ENCODE peak calls at places on chromosome 3, in seven cellular contexts. J is hypothalamus, D is pulmonary artery endothelial cell, X is left lung, Y is putamen, E is NCI-H2081, Z is M059J. T is an unnamed sample.

GRCh38 chr3:38131621-38132369 is 5.1 kb downstream of the ACAA1 start:
- DNase-seq in J (no peak), D (no peak), X (peak), Y (no peak), E (no peak), Z (no peak), T (no peak)

GRCh38 chr3:36815375-36815774 is 51.0 kb upstream of the DCLK3 start:
- DNase-seq in J (no peak), D (no peak), X (no peak), Y (no peak), E (no peak), Z (no peak), T (no peak)

GRCh38 chr3:193590088-193590856 is 2.7 kb upstream of the OPA1 start:
- DNase-seq in J (no peak), D (no peak), X (no peak), Y (no peak), E (no peak), Z (peak), T (no peak)

GRCh38 chr3:197558000-197558399 is 2.2 kb upstream of the BDH1 start:
- DNase-seq in J (no peak), D (no peak), X (no peak), Y (no peak), E (no peak), Z (no peak), T (no peak)

GRCh38 chr3:179995406-179995805 is 41.3 kb downstream of the PEX5L start:
- DNase-seq in J (no peak), D (no peak), X (no peak), Y (no peak), E (no peak), Z (no peak), T (no peak)

GRCh38 chr3:150006774-150007173 is 36.1 kb upstream of the PFN2 start:
- DNase-seq in J (no peak), D (no peak), X (no peak), Y (no peak), E (no peak), Z (peak), T (no peak)

GRCh38 chr3:105118905-105119304 is 247.8 kb upstream of the ALCAM start:
- DNase-seq in J (no peak), D (no peak), X (no peak), Y (no peak), E (no peak), Z (peak), T (no peak)

GRCh38 chr3:194985031-194985578 is 285.9 kb downstream of the XXYLT1 start:
- DNase-seq in J (peak), D (no peak), X (peak), Y (peak), E (no peak), Z (peak), T (peak)

GRCh38 chr3:71510485-71510884 is 73.0 kb downstream of the FOXP1 start:
- DNase-seq in J (no peak), D (no peak), X (no peak), Y (no peak), E (no peak), Z (peak), T (no peak)

GRCh38 chr3:150090006-150090405 is 119.3 kb upstream of the PFN2 start:
- DNase-seq in J (no peak), D (no peak), X (no peak), Y (no peak), E (no peak), Z (peak), T (no peak)

GRCh38 chr3:131053021-131053420 is 26.3 kb downstream of the NEK11 start:
- DNase-seq in J (no peak), D (no peak), X (no peak), Y (no peak), E (no peak), Z (peak), T (no peak)

GRCh38 chr3:168467085-168467714 is 371.5 kb upstream of the GOLIM4 start:
- DNase-seq in J (no peak), D (no peak), X (no peak), Y (peak), E (peak), Z (peak), T (peak)

GRCh38 chr3:42229266-42229941 is 36.6 kb downstream of the CCK start:
- DNase-seq in J (no peak), D (no peak), X (no peak), Y (no peak), E (no peak), Z (no peak), T (no peak)

GRCh38 chr3:128714887-128715496 is 11.0 kb upstream of the RAB7A start:
- DNase-seq in J (no peak), D (no peak), X (peak), Y (no peak), E (no peak), Z (no peak), T (no peak)

GRCh38 chr3:100717637-100718487 is 8.6 kb downstream of the TFG start:
- DNase-seq in J (no peak), D (no peak), X (no peak), Y (no peak), E (no peak), Z (no peak), T (no peak)

GRCh38 chr3:18501679-18502343 is 76.7 kb upstream of the SATB1 start:
- DNase-seq in J (no peak), D (no peak), X (no peak), Y (no peak), E (no peak), Z (peak), T (no peak)

GRCh38 chr3:197989651-197990050 is 29.6 kb downstream of the LMLN start:
- DNase-seq in J (no peak), D (no peak), X (no peak), Y (no peak), E (no peak), Z (no peak), T (no peak)

GRCh38 chr3:83968386-83968785 is 990.4 kb upstream of the CADM2 start:
- DNase-seq in J (no peak), D (no peak), X (no peak), Y (no peak), E (no peak), Z (no peak), T (no peak)

GRCh38 chr3:46908294-46908985 is 30.9 kb downstream of the PTH1R start:
- DNase-seq in J (no peak), D (no peak), X (peak), Y (no peak), E (no peak), Z (no peak), T (no peak)

GRCh38 chr3:15495461-15496340 is 25.8 kb downstream of the COLQ start:
- DNase-seq in J (no peak), D (no peak), X (no peak), Y (no peak), E (no peak), Z (no peak), T (no peak)

GRCh38 chr3:184742676-184743135 is 30.8 kb upstream of the MAGEF1 start:
- DNase-seq in J (no peak), D (no peak), X (peak), Y (no peak), E (no peak), Z (no peak), T (no peak)

GRCh38 chr3:196778755-196779154 is 39.1 kb downstream of the PAK2 start:
- DNase-seq in J (no peak), D (no peak), X (no peak), Y (no peak), E (no peak), Z (peak), T (no peak)

GRCh38 chr3:184315506-184315867 is 1.1 kb downstream of the EIF4G1 start:
- DNase-seq in J (no peak), D (no peak), X (no peak), Y (no peak), E (no peak), Z (no peak), T (no peak)